ENCODE peak calls at places on chromosomes 7 and 10, in six cellular contexts. W is HCT116, Y is SK-N-SH, F is GM12878, G is H1, E is HepG2. K is an unnamed sample.

GRCh38 chr10:8060010-8060703 is 5.7 kb downstream of the GATA3 start:
- DNase-seq in W (no peak), Y (no peak), F (peak), G (peak), E (no peak), K (peak)

GRCh38 chr7:94584113-94584512 is 71.8 kb downstream of the SGCE start:
- DNase-seq in W (no peak), Y (no peak), F (no peak), G (no peak), E (peak), K (no peak)

GRCh38 chr7:31448649-31449048 is 65.2 kb upstream of the ITPRID1 start:
- DNase-seq in W (no peak), Y (no peak), F (no peak), G (no peak), E (no peak), K (no peak)

GRCh38 chr10:67114945-67115344 is 189.1 kb downstream of the LRRTM3 start:
- DNase-seq in W (no peak), Y (no peak), F (no peak), G (no peak), E (peak), K (peak)

GRCh38 chr7:82595176-82595575 is 151.6 kb upstream of the CACNA2D1 start:
- DNase-seq in W (no peak), Y (no peak), F (no peak), G (no peak), E (no peak), K (no peak)

GRCh38 chr10:132319853-132320669 is 11.9 kb upstream of the LRRC27 start:
- DNase-seq in W (no peak), Y (no peak), F (peak), G (no peak), E (peak), K (peak)

GRCh38 chr7:21999896-22000295 is 54.2 kb upstream of the CDCA7L start:
- DNase-seq in W (no peak), Y (no peak), F (no peak), G (no peak), E (no peak), K (no peak)

GRCh38 chr10:133318494-133319127 is 9.9 kb downstream of the ZNF511 start:
- DNase-seq in W (no peak), Y (peak), F (no peak), G (peak), E (peak), K (peak)

GRCh38 chr7:155194531-155195140 is 103.0 kb upstream of the INSIG1 start:
- DNase-seq in W (no peak), Y (no peak), F (no peak), G (no peak), E (no peak), K (no peak)

GRCh38 chr7:50662059-50662689 is 97.0 kb upstream of the DDC start:
- DNase-seq in W (no peak), Y (no peak), F (no peak), G (no peak), E (no peak), K (no peak)

GRCh38 chr7:78148166-78148894 is 349.8 kb downstream of the PHTF2 start:
- DNase-seq in W (no peak), Y (no peak), F (no peak), G (no peak), E (peak), K (no peak)

GRCh38 chr10:19328582-19328981 is 280.0 kb downstream of the MALRD1 start:
- DNase-seq in W (no peak), Y (no peak), F (no peak), G (no peak), E (no peak), K (no peak)

GRCh38 chr7:113945018-113945938 is 26.5 kb upstream of the PPP1R3A start:
- DNase-seq in W (no peak), Y (no peak), F (no peak), G (no peak), E (no peak), K (no peak)

GRCh38 chr10:49172204-49173132 is 15.7 kb downstream of the TMEM273 start:
- DNase-seq in W (no peak), Y (no peak), F (no peak), G (peak), E (no peak), K (no peak)

GRCh38 chr7:96400518-96400917 is 78.6 kb upstream of the SLC25A13 start:
- DNase-seq in W (no peak), Y (no peak), F (no peak), G (no peak), E (no peak), K (no peak)

GRCh38 chr10:51468424-51468823 is 231.0 kb downstream of the CSTF2T start:
- DNase-seq in W (no peak), Y (no peak), F (no peak), G (no peak), E (no peak), K (no peak)

GRCh38 chr7:28151965-28152364 is 28.6 kb downstream of the JAZF1 start:
- DNase-seq in W (no peak), Y (no peak), F (peak), G (no peak), E (no peak), K (no peak)

GRCh38 chr10:114905450-114905849 is 32.5 kb upstream of the TRUB1 start:
- DNase-seq in W (peak), Y (no peak), F (no peak), G (no peak), E (peak), K (no peak)

GRCh38 chr7:155292680-155293226 is 4.9 kb upstream of the INSIG1 start:
- DNase-seq in W (no peak), Y (no peak), F (no peak), G (no peak), E (no peak), K (no peak)

GRCh38 chr7:143279186-143280098 is 5.3 kb upstream of the TMEM139 start:
- DNase-seq in W (no peak), Y (no peak), F (no peak), G (no peak), E (peak), K (no peak)

GRCh38 chr10:78846770-78847169 is 222.0 kb upstream of the ZMIZ1 start:
- DNase-seq in W (no peak), Y (peak), F (no peak), G (no peak), E (no peak), K (no peak)

GRCh38 chr10:104254493-104255243 is at the start of gene GSTO1:
- DNase-seq in W (peak), Y (peak), F (peak), G (peak), E (peak), K (peak)

GRCh38 chr7:32518534-32519140 is 23.3 kb downstream of the AVL9 start:
- DNase-seq in W (peak), Y (no peak), F (no peak), G (no peak), E (peak), K (no peak)

GRCh38 chr7:103094102-103094501 is 19.2 kb downstream of the ARMC10 start:
- DNase-seq in W (no peak), Y (no peak), F (no peak), G (no peak), E (no peak), K (peak)

GRCh38 chr7:20458483-20458882 is 127.8 kb downstream of the ITGB8 start:
- DNase-seq in W (no peak), Y (no peak), F (no peak), G (no peak), E (no peak), K (peak)

GRCh38 chr7:134290286-134290685 is 26.4 kb downstream of the SLC35B4 start:
- DNase-seq in W (no peak), Y (no peak), F (no peak), G (no peak), E (no peak), K (no peak)

GRCh38 chr10:24811906-24812305 is 88.2 kb upstream of the ARHGAP21 start:
- DNase-seq in W (no peak), Y (no peak), F (no peak), G (no peak), E (peak), K (no peak)
- TF ChIP-seq JUND in W (no peak), Y (no peak), F (no peak), G (no peak), E (no peak), K (no peak)

DNA sequence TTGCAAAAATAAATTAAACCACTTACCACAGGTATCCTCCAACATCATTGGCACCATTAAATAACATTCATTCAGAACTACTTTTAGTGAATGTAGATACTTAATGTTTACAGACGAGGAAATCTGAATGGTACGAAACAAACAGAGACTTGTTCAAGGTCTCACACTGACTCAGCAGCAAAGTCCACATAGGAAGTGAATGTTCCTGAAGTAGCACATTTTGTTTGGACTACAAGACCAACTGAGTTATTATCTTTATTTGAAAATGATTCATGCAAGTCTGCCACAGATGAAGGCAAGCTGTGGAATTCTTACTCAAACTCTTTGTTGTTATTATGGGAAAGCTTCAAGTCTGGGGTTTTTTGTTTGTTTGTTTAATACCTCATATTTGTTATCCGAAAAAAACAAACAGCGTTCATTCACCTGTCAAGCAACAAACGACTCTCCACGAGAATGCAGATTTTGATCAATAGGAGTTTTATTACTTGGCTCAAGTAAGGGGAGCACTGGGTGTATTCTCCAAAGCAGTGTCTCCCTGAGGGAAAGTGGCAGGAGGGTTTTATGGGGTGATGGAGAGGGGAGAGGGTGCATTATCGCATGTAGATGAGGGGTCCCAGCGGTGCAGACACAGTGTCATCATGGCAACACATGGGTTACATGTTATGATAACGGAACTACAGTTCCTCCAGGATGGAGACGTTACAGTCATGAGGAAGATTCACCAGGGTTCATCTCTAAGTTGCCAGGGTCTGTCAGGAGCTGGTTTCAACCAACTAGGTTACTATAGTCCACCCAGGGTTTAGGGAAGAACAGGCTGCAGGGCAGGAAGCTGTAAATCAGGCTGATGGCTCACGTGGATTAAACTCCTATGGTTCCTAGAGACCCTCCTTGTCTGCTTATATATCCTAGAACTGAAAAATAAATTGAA is 147.7 kb upstream of the AKR1E2 start:
- DNase-seq in W (no peak), Y (no peak), F (no peak), G (no peak), E (peak), K (peak)
- TF ChIP-seq JUND in W (no peak), Y (no peak), F (no peak), G (no peak), E (no peak), K (peak)

DNA sequence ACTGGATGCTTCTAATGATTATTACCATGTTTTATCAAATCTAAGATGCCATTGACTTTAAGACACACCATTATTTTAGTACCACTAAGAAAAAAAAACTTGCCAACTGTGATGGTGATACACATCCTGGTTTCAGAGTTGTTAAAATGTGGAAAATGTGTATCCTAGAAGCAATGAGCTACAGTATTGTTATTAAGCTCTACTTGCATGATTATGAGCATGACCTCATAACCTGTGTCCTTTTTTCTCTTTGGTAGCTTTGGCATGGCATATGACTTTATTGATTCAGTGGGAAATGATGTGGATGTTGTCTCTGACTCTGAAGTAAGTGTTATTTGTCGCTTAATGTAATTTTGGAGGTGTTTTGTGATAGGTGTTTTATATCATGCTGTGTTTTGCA is 3.3 kb downstream of the EDRF1 start:
- DNase-seq in W (no peak), Y (no peak), F (no peak), G (no peak), E (no peak), K (no peak)
- TF ChIP-seq JUND in W (no peak), Y (no peak), F (no peak), G (no peak), E (no peak), K (no peak)

DNA sequence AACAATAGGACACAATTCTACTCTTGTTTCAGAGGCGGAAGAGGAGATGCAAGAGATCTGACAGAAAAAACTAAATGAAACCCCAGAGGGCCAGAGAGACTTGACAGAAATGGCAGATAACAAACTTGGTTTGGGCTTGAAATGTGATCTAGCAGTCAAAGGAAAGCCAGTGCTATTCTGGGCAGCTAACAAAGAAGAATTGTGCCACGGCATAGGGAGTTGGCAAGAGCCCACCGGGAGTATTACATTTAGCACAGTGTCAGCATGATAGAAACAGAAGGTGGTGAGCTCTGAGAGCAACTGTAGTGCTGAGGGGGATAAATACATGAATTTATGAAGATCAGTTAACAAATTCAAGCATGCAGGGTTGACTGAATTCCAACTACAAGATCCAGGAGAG is 91.1 kb downstream of the AHCYL2 start:
- DNase-seq in W (no peak), Y (no peak), F (no peak), G (no peak), E (no peak), K (no peak)
- TF ChIP-seq JUND in W (no peak), Y (no peak), F (no peak), G (no peak), E (no peak), K (no peak)

DNA sequence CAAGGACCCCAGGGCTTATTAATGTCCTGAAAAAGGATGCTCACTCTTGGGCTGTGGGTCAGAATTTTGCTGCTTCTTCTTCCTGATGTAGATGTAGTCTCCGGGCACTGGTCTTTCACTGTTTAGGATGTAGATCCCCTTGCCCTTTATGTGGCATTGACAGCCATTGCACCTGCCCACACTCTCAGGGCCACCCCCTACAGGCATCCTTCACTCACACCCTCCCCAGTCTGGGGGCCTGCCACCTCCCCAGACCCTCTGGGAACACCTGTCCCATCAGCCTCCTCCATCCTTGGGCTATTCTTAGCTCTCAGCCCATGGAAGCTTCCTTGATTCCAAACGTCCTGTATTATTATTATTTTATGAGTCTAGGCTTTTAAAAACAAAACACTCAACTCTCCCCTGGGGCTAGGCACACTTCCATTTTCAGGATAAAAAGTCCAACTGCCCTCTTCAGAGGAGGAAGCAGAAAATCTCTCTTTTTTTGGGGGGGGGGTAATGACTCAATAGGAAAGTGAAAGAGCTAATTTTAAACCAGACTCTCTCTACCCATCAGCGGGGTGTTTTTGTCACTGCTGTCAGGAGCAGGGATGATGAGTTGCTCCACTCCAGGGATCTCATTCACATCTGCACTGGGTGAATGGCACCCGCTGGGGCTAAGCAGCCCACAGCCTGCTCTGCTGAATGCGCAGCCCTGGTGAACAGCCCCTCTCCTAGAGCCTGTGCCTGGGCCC is 11.5 kb upstream of the KLRG2 start:
- DNase-seq in W (no peak), Y (no peak), F (peak), G (no peak), E (no peak), K (no peak)
- TF ChIP-seq JUND in W (no peak), Y (no peak), F (peak), G (no peak), E (no peak), K (no peak)